ENCODE peak calls at places on chromosomes 4 and X, in seven cellular contexts. I is adrenal gland, O is GM12865, N is esophagus squamous epithelium, C is endothelial cell of umbilical vein, V is mucosa of descending colon, Z is kidney epithelial cell. R is an unnamed sample.

GRCh38 chr4:125732682-125733081 is 417.9 kb downstream of the FAT4 start:
- DNase-seq in I (no peak), O (no peak), N (no peak), C (no peak), V (no peak), Z (no peak), R (no peak)

GRCh38 chr4:75512336-75513211 is 1.6 kb downstream of the RCHY1 start:
- DNase-seq in I (no peak), O (peak), N (no peak), C (peak), V (peak), Z (peak), R (no peak)

GRCh38 chr4:8830611-8831200 is 40.9 kb downstream of the HMX1 start:
- DNase-seq in I (no peak), O (no peak), N (no peak), C (no peak), V (no peak), Z (no peak), R (no peak)

GRCh38 chrX:110532527-110532926 is 173.9 kb downstream of the RTL9 start:
- DNase-seq in I (no peak), O (no peak), N (no peak), C (no peak), V (no peak), Z (no peak), R (no peak)

GRCh38 chr4:1290165-1290977 is 680 bp downstream of the MAEA start:
- DNase-seq in I (no peak), O (peak), N (no peak), C (peak), V (peak), Z (no peak), R (no peak)

GRCh38 chr4:6723851-6724250 is 7.9 kb downstream of the BLOC1S4 start:
- DNase-seq in I (peak), O (no peak), N (no peak), C (no peak), V (no peak), Z (no peak), R (no peak)

GRCh38 chrX:26008691-26009090 is 129.5 kb upstream of the MAGEB18 start:
- DNase-seq in I (no peak), O (no peak), N (no peak), C (no peak), V (no peak), Z (no peak), R (no peak)

GRCh38 chrX:68868316-68868715 is 39.5 kb downstream of the EFNB1 start:
- DNase-seq in I (no peak), O (no peak), N (no peak), C (no peak), V (no peak), Z (no peak), R (no peak)

GRCh38 chr4:136383126-136383525 is 1149.2 kb downstream of the PCDH18 start:
- DNase-seq in I (no peak), O (no peak), N (no peak), C (no peak), V (no peak), Z (no peak), R (no peak)

GRCh38 chr4:37635155-37635554 is 51.0 kb downstream of the RELL1 start:
- DNase-seq in I (no peak), O (no peak), N (no peak), C (no peak), V (no peak), Z (no peak), R (no peak)

GRCh38 chr4:167606551-167606950 is 372.3 kb upstream of the SPOCK3 start:
- DNase-seq in I (no peak), O (no peak), N (no peak), C (no peak), V (no peak), Z (no peak), R (no peak)

GRCh38 chr4:138734746-138735145 is 280.8 kb upstream of the NOCT start:
- DNase-seq in I (no peak), O (no peak), N (no peak), C (peak), V (peak), Z (peak), R (peak)

GRCh38 chr4:76588268-76588667 is 153.2 kb downstream of the SHROOM3 start:
- DNase-seq in I (no peak), O (no peak), N (no peak), C (no peak), V (no peak), Z (no peak), R (no peak)
- H3K4me3 ChIP-seq in I (no peak), O (no peak), N (no peak), C (no peak), V (no peak), Z (no peak), R (no peak)

DNA sequence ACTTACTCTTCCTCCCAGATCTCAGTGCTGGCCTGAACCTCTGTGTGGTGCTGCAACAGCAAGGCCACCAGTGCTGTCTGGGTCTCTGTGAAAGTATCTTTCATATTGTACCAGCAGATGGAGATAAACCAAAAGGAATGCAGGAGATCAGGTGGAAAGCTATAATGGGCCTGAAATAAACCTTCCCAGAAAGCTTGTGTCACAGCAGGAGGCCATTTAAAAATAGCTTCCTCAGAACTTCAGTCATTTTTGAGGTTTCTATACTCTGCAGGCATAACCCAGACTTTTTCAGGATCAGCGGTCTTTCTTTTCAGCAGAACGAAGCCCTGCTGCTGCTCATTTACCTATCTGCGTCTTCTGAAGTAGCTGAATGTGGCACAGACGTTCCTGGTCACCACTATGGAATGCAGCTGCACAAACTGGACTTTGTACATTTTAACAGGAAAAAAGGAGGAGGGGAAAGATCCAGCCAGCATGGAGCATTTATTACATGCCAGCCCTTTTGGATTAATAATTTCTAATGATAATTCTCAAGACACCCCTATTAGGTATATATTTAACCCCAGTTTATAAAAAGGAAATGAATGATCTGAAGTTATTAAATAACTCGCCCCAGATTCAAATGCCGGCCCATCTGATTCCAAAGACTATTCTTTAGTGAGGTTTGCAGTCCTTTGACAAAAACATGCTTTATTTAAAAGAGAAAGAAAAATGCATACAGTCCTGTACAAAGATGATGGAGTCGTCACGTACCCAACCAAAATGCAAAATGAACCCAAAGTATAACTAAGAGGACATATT is 119.7 kb downstream of the NFKB1 start:
- DNase-seq in I (peak), O (peak), N (no peak), C (peak), V (peak), Z (peak), R (peak)
- TF ChIP-seq CTCF in I (peak), O (peak), N (peak), C (peak), V (no peak), Z (peak), R (peak)

DNA sequence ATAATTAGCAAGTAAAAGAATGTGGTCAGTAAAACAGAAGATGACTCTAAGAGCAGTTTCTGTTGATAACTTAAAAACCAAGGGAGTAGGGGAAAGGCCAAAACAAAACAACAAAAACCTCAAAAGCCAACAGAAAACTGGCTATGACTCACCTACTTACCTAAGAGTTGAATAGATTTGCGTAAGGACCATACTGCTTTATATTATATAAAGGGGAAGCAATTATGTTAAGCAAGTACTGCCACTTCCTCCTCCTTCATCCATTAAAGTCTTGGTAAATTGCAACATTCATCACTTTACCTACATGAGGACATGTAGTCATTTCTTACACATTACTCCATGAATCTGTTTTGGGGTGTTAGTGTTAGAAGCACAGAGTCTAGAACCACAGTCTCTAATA is 85.9 kb upstream of the FAM47A start:
- DNase-seq in I (no peak), O (no peak), N (no peak), C (no peak), V (no peak), Z (no peak), R (no peak)
- H3K4me3 ChIP-seq in I (no peak), O (no peak), N (no peak), C (no peak), V (no peak), Z (no peak), R (no peak)

GRCh38 chrX:57772637-57773036 is 92.6 kb upstream of the NLRP2B start:
- DNase-seq in I (no peak), O (no peak), N (no peak), C (no peak), V (no peak), Z (no peak), R (no peak)
- TF ChIP-seq CTCF in I (no peak), O (no peak), N (no peak), C (no peak), V (no peak), Z (no peak), R (no peak)

GRCh38 chr4:186069734-186070133 is 778 bp downstream of the TLR3 start:
- DNase-seq in I (no peak), O (no peak), N (no peak), C (no peak), V (peak), Z (no peak), R (no peak)
- H3K4me3 ChIP-seq in I (peak), O (no peak), N (peak), C (no peak), V (peak), Z (no peak), R (peak)